ENCODE peak calls at places on chromosome 6, in eight cellular contexts. M is lower leg skin, O is NCI-H1694, S is germinal center, L is NT2/D1, Z is HCT116, B is brain microvascular endothelial cell, G is RPMI7951. P is an unnamed sample.

GRCh38 chr6:51260003-51260402 is 441.3 kb downstream of the TFAP2B start:
- DNase-seq in Z (no peak), L (no peak), S (no peak), G (no peak), O (no peak), B (no peak), M (no peak), P (no peak)

GRCh38 chr6:139394027-139394649 is 19.7 kb upstream of the CITED2 start:
- DNase-seq in M (no peak), S (no peak), L (no peak), Z (no peak), O (no peak), B (no peak), G (no peak), P (no peak)

GRCh38 chr6:8492536-8493125 is 57.3 kb upstream of the SLC35B3 start:
- DNase-seq in B (no peak), L (no peak), S (no peak), O (no peak), G (no peak), Z (no peak), M (no peak), P (no peak)

GRCh38 chr6:155495011-155495768 is 39.6 kb upstream of the NOX3 start:
- DNase-seq in O (peak; percentile 6), B (peak; percentile 82), M (no peak), Z (no peak), S (no peak), G (peak; percentile 62), L (no peak), P (peak; percentile 7)

GRCh38 chr6:111765681-111766523 is 107.3 kb downstream of the FYN start:
- DNase-seq in O (no peak), M (no peak), S (no peak), G (peak; percentile 56), Z (no peak), B (no peak), L (no peak), P (no peak)

GRCh38 chr6:155126727-155127439 is 131.8 kb downstream of the TIAM2 start:
- DNase-seq in B (peak; percentile 93), M (no peak), S (no peak), L (no peak), G (peak; percentile 95), Z (peak; percentile 93), O (no peak), P (peak; percentile 42)

GRCh38 chr6:28208180-28208659 is 16.9 kb upstream of the ZSCAN9 start:
- DNase-seq in G (no peak), L (no peak), O (no peak), B (no peak), Z (no peak), S (no peak), M (no peak), P (no peak)

GRCh38 chr6:67535946-67536345 is 1099.1 kb upstream of the ADGRB3 start:
- DNase-seq in O (no peak), B (no peak), Z (no peak), L (no peak), M (no peak), G (no peak), S (no peak), P (no peak)

GRCh38 chr6:32462609-32463008 is 22.9 kb downstream of the HLA-DRA start:
- DNase-seq in S (no peak), O (no peak), Z (no peak), G (no peak), L (no peak), B (no peak), M (no peak), P (no peak)

GRCh38 chr6:24545691-24546090 is 50.9 kb downstream of the ALDH5A1 start:
- DNase-seq in Z (no peak), G (no peak), S (no peak), L (no peak), O (no peak), M (no peak), B (no peak), P (no peak)

GRCh38 chr6:44367686-44368085 is 19.8 kb upstream of the CDC5L start:
- DNase-seq in M (no peak), B (no peak), Z (no peak), S (no peak), G (peak; percentile 13), O (no peak), L (no peak), P (no peak)

GRCh38 chr6:21438986-21439352 is 154.6 kb upstream of the SOX4 start:
- DNase-seq in Z (no peak), M (no peak), G (peak; percentile 24), L (no peak), S (peak; percentile 22), O (no peak), B (no peak), P (no peak)

GRCh38 chr6:12245360-12245759 is 44.8 kb upstream of the EDN1 start:
- DNase-seq in G (no peak), M (no peak), B (no peak), Z (no peak), L (no peak), S (no peak), O (no peak), P (no peak)

GRCh38 chr6:49038294-49038693 is 424.8 kb downstream of the MMUT start:
- DNase-seq in G (no peak), O (no peak), B (no peak), M (no peak), Z (no peak), S (no peak), L (no peak), P (no peak)

GRCh38 chr6:149118737-149119653 is 198.5 kb upstream of the TAB2 start:
- DNase-seq in Z (no peak), S (no peak), M (no peak), L (no peak), B (no peak), O (no peak), G (no peak), P (no peak)

GRCh38 chr6:26501482-26501986 is 1.4 kb downstream of the BTN1A1 start:
- DNase-seq in G (peak; percentile 29), L (no peak), B (no peak), O (no peak), M (peak; percentile 18), Z (no peak), S (peak; percentile 30), P (no peak)

GRCh38 chr6:134512946-134513345 is 195.0 kb upstream of the SGK1 start:
- DNase-seq in L (no peak), Z (no peak), G (no peak), O (no peak), B (no peak), S (no peak), M (no peak), P (peak; percentile 27)

P was measured in gastrocnemius medialis.